ENCODE peak calls at places on chromosomes 16 and 17, in seven cellular contexts. K is CD8-positive, alpha-beta memory T cell; F is AG10803; E is brain microvascular endothelial cell; R is heart left ventricle; V is lower leg skin; A is GM12891. D is an unnamed sample.
A peak's percentile ranks its signal among the peaks of the same experiment; 100 is the strongest.

GRCh38 chr17:31788956-31789355 is 70.1 kb downstream of the COPRS start:
- DNase-seq in K (no peak), F (peak; percentile 83), E (no peak), R (no peak), V (no peak), A (no peak), D (peak; percentile 40)

GRCh38 chr17:33725675-33726271 is 432.7 kb upstream of the ASIC2 start:
- DNase-seq in K (no peak), F (peak; percentile 13), E (peak; percentile 17), R (no peak), V (peak; percentile 15), A (no peak), D (no peak)

GRCh38 chr17:39801055-39801454 is 63.1 kb downstream of the IKZF3 start:
- DNase-seq in K (no peak), F (no peak), E (no peak), R (no peak), V (no peak), A (no peak), D (no peak)

GRCh38 chr17:71628306-71628705 is 492.5 kb upstream of the SOX9 start:
- DNase-seq in K (no peak), F (no peak), E (peak; percentile 32), R (no peak), V (no peak), A (no peak), D (peak; percentile 51)

GRCh38 chr16:27977966-27978365 is 85.5 kb downstream of the GSG1L start:
- DNase-seq in K (no peak), F (peak; percentile 44), E (no peak), R (no peak), V (no peak), A (no peak), D (peak; percentile 53)

GRCh38 chr17:46950615-46950996 is 27.6 kb downstream of the GOSR2 start:
- DNase-seq in K (no peak), F (no peak), E (no peak), R (no peak), V (no peak), A (no peak), D (no peak)

GRCh38 chr17:40283662-40284061 is 4.0 kb upstream of the CDC6 start:
- DNase-seq in K (peak; percentile 47), F (peak; percentile 93), E (peak; percentile 72), R (no peak), V (no peak), A (no peak), D (peak; percentile 99)

GRCh38 chr16:67883146-67883871 is 1.4 kb upstream of the NRN1L start:
- DNase-seq in K (no peak), F (peak; percentile 41), E (no peak), R (no peak), V (no peak), A (no peak), D (no peak)

GRCh38 chr16:27287051-27287811 is 18.7 kb upstream of the NSMCE1 start:
- DNase-seq in K (no peak), F (no peak), E (no peak), R (no peak), V (no peak), A (no peak), D (no peak)

GRCh38 chr17:47946929-47947397 is 5.6 kb downstream of the PNPO start:
- DNase-seq in K (peak; percentile 46), F (peak; percentile 73), E (peak; percentile 89), R (no peak), V (peak; percentile 66), A (peak; percentile 75), D (peak; percentile 53)

GRCh38 chr17:1532836-1533602 is 16.6 kb upstream of the INPP5K start:
- DNase-seq in K (peak; percentile 20), F (no peak), E (no peak), R (no peak), V (no peak), A (peak; percentile 34), D (no peak)

GRCh38 chr17:78426293-78426879 is 47.9 kb downstream of the PGS1 start:
- DNase-seq in K (no peak), F (no peak), E (no peak), R (no peak), V (no peak), A (no peak), D (no peak)

GRCh38 chr17:52297230-52298010 is 138.9 kb upstream of the CA10 start:
- DNase-seq in K (no peak), F (no peak), E (no peak), R (no peak), V (no peak), A (no peak), D (no peak)

GRCh38 chr16:68658258-68658973 is 13.3 kb downstream of the CDH3 start:
- DNase-seq in K (no peak), F (peak; percentile 75), E (peak; percentile 69), R (no peak), V (peak; percentile 39), A (no peak), D (peak; percentile 84)

GRCh38 chr17:16464001-16464640 is 27.9 kb downstream of the LRRC75A start:
- DNase-seq in K (no peak), F (no peak), E (no peak), R (no peak), V (no peak), A (no peak), D (no peak)

GRCh38 chr17:58829172-58829637 is 73.6 kb downstream of the PPM1E start:
- DNase-seq in K (no peak), F (no peak), E (no peak), R (no peak), V (no peak), A (no peak), D (no peak)

GRCh38 chr17:8629371-8630226 is 926 bp downstream of the MYH10 start:
- DNase-seq in K (peak; percentile 6), F (peak; percentile 36), E (no peak), R (peak; percentile 66), V (peak; percentile 21), A (peak; percentile 30), D (no peak)

GRCh38 chr17:77472837-77473214 is 332.1 kb downstream of the SEC14L1 start:
- DNase-seq in K (no peak), F (no peak), E (no peak), R (no peak), V (no peak), A (no peak), D (no peak)

GRCh38 chr17:58276423-58276822 is 4.3 kb downstream of the MPO start:
- DNase-seq in K (no peak), F (no peak), E (no peak), R (no peak), V (no peak), A (no peak), D (no peak)

GRCh38 chr17:16463341-16464000 is 28.5 kb downstream of the LRRC75A start:
- DNase-seq in K (no peak), F (peak; percentile 81), E (no peak), R (no peak), V (no peak), A (no peak), D (peak; percentile 26)

GRCh38 chr17:8481089-8481488 is 45.4 kb downstream of the NDEL1 start:
- DNase-seq in K (no peak), F (no peak), E (no peak), R (no peak), V (no peak), A (no peak), D (no peak)

GRCh38 chr16:11045846-11046245 is 101.5 kb downstream of the CLEC16A start:
- DNase-seq in K (no peak), F (no peak), E (no peak), R (no peak), V (no peak), A (no peak), D (peak; percentile 25)

GRCh38 chr17:4748687-4749086 is 9.0 kb upstream of the CXCL16 start:
- DNase-seq in K (no peak), F (no peak), E (no peak), R (no peak), V (no peak), A (no peak), D (no peak)

GRCh38 chr17:79595471-79595870 is 15.4 kb downstream of the RBFOX3 start:
- DNase-seq in K (no peak), F (no peak), E (no peak), R (no peak), V (no peak), A (no peak), D (no peak)

GRCh38 chr16:30139895-30140481 is 17.0 kb upstream of the MAPK3 start:
- DNase-seq in K (no peak), F (no peak), E (no peak), R (no peak), V (no peak), A (no peak), D (no peak)

GRCh38 chr17:78883090-78883532 is 19.9 kb downstream of the CEP295NL start:
- DNase-seq in K (no peak), F (peak; percentile 95), E (peak; percentile 61), R (no peak), V (peak; percentile 80), A (no peak), D (peak; percentile 72)